ENCODE peak calls at places on chromosomes 1 and 21, in four cellular contexts. S is CD8-positive, alpha-beta memory T cell; H is tibial artery; G is GM10248. P is an unnamed sample.

GRCh38 chr1:115258302-115258866 is 79.7 kb downstream of the NGF start:
- DNase-seq in H (no peak), G (no peak), S (no peak), P (no peak)

GRCh38 chr1:29985376-29985945 is 737.9 kb downstream of the MATN1 start:
- DNase-seq in G (no peak), H (no peak), S (no peak), P (no peak)

GRCh38 chr1:34132161-34132420 is 32.9 kb downstream of the CSMD2 start:
- DNase-seq in G (no peak), H (no peak), S (no peak), P (no peak)

GRCh38 chr1:212915245-212916091 is 34.9 kb upstream of the VASH2 start:
- DNase-seq in G (no peak), S (no peak), H (no peak), P (no peak)

GRCh38 chr1:25895365-25895990 is 10.7 kb downstream of the STMN1 start:
- DNase-seq in H (peak), S (peak), G (peak), P (peak)

GRCh38 chr21:42102063-42102462 is 30.9 kb downstream of the UMODL1 start:
- DNase-seq in G (no peak), S (no peak), H (no peak), P (no peak)

GRCh38 chr1:183206538-183207117 is 20.6 kb downstream of the LAMC2 start:
- DNase-seq in S (no peak), G (no peak), H (no peak), P (no peak)

GRCh38 chr1:56516539-56517252 is 62.7 kb downstream of the PLPP3 start:
- DNase-seq in S (no peak), H (no peak), G (peak), P (no peak)

GRCh38 chr1:218364028-218364710 is 19.0 kb downstream of the TGFB2 start:
- DNase-seq in S (no peak), H (no peak), G (no peak), P (no peak)

GRCh38 chr1:184406454-184406853 is 19.6 kb downstream of the C1orf21 start:
- DNase-seq in H (no peak), G (no peak), S (no peak), P (no peak)

GRCh38 chr1:168687796-168688195 is 41.2 kb downstream of the DPT start:
- DNase-seq in H (no peak), S (no peak), G (no peak), P (no peak)

GRCh38 chr21:33944185-33944763 is 28.7 kb upstream of the ATP5PO start:
- DNase-seq in S (no peak), H (no peak), G (no peak), P (no peak)

GRCh38 chr21:43306911-43307676 is 119.8 kb downstream of the SIK1 start:
- DNase-seq in G (peak), S (no peak), H (peak), P (no peak)

GRCh38 chr1:68780919-68781318 is 284.0 kb upstream of the DEPDC1 start:
- DNase-seq in S (no peak), G (no peak), H (no peak), P (no peak)

GRCh38 chr1:211944733-211945500 is 90.4 kb downstream of the INTS7 start:
- DNase-seq in H (no peak), G (no peak), S (no peak), P (no peak)

GRCh38 chr1:201538618-201539551 is at the start of gene NAV1:
- DNase-seq in G (peak), H (peak), S (no peak), P (no peak)

GRCh38 chr1:23124259-23125026 is 44.2 kb downstream of the LUZP1 start:
- DNase-seq in S (no peak), G (no peak), H (no peak), P (no peak)

P was measured in central memory CD4-positive, alpha-beta T cell.